ENCODE peak calls at places on chromosomes 2 and 18, in eight cellular contexts. N is left colon; U is stimulated activated naive B cell treated with anti-CD40 and anti-IgM and Interleukin-4, amounts not matched to agents 10 μg/mL and 1 μg/mL and 100 μg/mL, for 72 hours; Y is GM12864; X is T-cell; K is osteocyte; C is KBM-7; H is stimulated activated CD4-positive, alpha-beta T cell treated with anti-CD3 and anti-CD28 coated beads, Interleukin-1b, Interleukin-23, amount 100 ng/mL, for 1 hour. Q is an unnamed sample.

GRCh38 chr18:74869904-74870863 is 272.5 kb downstream of the ZNF407 start:
- DNase-seq in N (no peak), X (no peak), H (no peak), K (no peak), Y (peak), C (no peak), U (no peak), Q (no peak)

GRCh38 chr18:63082661-63083531 is 236.7 kb downstream of the BCL2 start:
- DNase-seq in K (no peak), U (no peak), N (no peak), H (no peak), C (no peak), X (no peak), Y (no peak), Q (no peak)

GRCh38 chr18:24010673-24011072 is 3.9 kb upstream of the TTC39C start:
- DNase-seq in X (no peak), C (no peak), K (no peak), H (no peak), Y (no peak), N (no peak), U (no peak), Q (no peak)

GRCh38 chr2:239382384-239382880 is 18.4 kb downstream of the HDAC4 start:
- DNase-seq in C (no peak), H (no peak), U (no peak), X (no peak), N (no peak), Y (no peak), K (no peak), Q (no peak)

GRCh38 chr2:201116115-201116958 is at the start of gene CFLAR:
- DNase-seq in X (peak), K (no peak), U (peak), H (peak), N (peak), C (peak), Y (no peak), Q (peak)

GRCh38 chr2:182666674-182667320 is 49.3 kb upstream of the DNAJC10 start:
- DNase-seq in N (no peak), X (no peak), Y (no peak), U (peak), C (peak), H (no peak), K (no peak), Q (peak)

GRCh38 chr2:189517847-189518535 is 62.6 kb downstream of the SLC40A1 start:
- DNase-seq in U (no peak), N (no peak), K (no peak), Y (no peak), H (no peak), C (no peak), X (no peak), Q (no peak)

GRCh38 chr18:63520053-63520452 is 22.1 kb upstream of the SERPINB12 start:
- DNase-seq in U (no peak), Y (no peak), N (no peak), C (no peak), H (no peak), X (no peak), K (no peak), Q (no peak)

GRCh38 chr2:214774108-214774507 is 35.4 kb downstream of the BARD1 start:
- DNase-seq in U (no peak), K (no peak), N (no peak), H (no peak), X (no peak), C (no peak), Y (no peak), Q (no peak)

Q was measured in Kasumi-1.